ENCODE peak calls at places on chromosomes 4 and X, in five cellular contexts. H, G, D, U and R are unnamed samples.

GRCh38 chr4:155545456-155545855 is 121.2 kb upstream of the GUCY1A1 start:
- DNase-seq in H (no peak), D (no peak), G (no peak), U (no peak), R (no peak)

GRCh38 chr4:64718091-64718490 is 308.8 kb upstream of the TECRL start:
- DNase-seq in U (no peak), D (no peak), H (peak; percentile 57), G (no peak), R (no peak)

GRCh38 chr4:5705672-5706310 is 2.6 kb downstream of the EVC2 start:
- DNase-seq in U (no peak), D (no peak), H (no peak), G (no peak), R (no peak)

GRCh38 chr4:107913283-107913899 is 18.0 kb upstream of the CYP2U1 start:
- DNase-seq in U (no peak), D (peak; percentile 75), H (peak; percentile 70), G (peak; percentile 27), R (peak; percentile 86)

GRCh38 chrX:41391606-41392005 is 55.5 kb upstream of the NYX start:
- DNase-seq in U (no peak), H (no peak), G (no peak), D (no peak), R (no peak)

GRCh38 chr4:180664766-180665368 is 1578.3 kb upstream of the TENM3 start:
- DNase-seq in G (peak; percentile 72), D (peak; percentile 84), H (peak; percentile 88), U (no peak), R (peak; percentile 14)

GRCh38 chr4:80918004-80918403 is 112.5 kb upstream of the BMP3 start:
- DNase-seq in G (no peak), U (no peak), H (no peak), D (peak; percentile 18), R (peak; percentile 21)

GRCh38 chr4:86993909-86994672 is 59.3 kb downstream of the AFF1 start:
- DNase-seq in H (no peak), D (no peak), U (no peak), G (no peak), R (no peak)

GRCh38 chr4:140005699-140006098 is 148.3 kb downstream of the MAML3 start:
- DNase-seq in U (no peak), H (no peak), D (no peak), G (no peak), R (no peak)

GRCh38 chr4:59571805-59572430 is 1628.2 kb upstream of the ADGRL3 start:
- DNase-seq in H (no peak), D (no peak), U (no peak), G (no peak), R (peak; percentile 1)

GRCh38 chr4:151908734-151909497 is 148.1 kb upstream of the GATB start:
- DNase-seq in H (no peak), G (no peak), U (no peak), D (no peak), R (no peak)

GRCh38 chrX:136725446-136726104 is 55.2 kb downstream of the ARHGEF6 start:
- DNase-seq in G (peak; percentile 63), U (peak; percentile 61), H (peak; percentile 67), D (peak; percentile 82), R (peak; percentile 84)

GRCh38 chr4:79626102-79626501 is 218.1 kb upstream of the GK2 start:
- DNase-seq in H (no peak), D (no peak), G (no peak), U (no peak), R (no peak)

GRCh38 chrX:153635788-153636668 is 11.0 kb upstream of the DUSP9 start:
- DNase-seq in H (no peak), G (no peak), D (no peak), U (peak; percentile 28), R (no peak)

GRCh38 chr4:116702949-116703348 is 382.4 kb downstream of the TRAM1L1 start:
- DNase-seq in G (no peak), U (no peak), D (no peak), H (no peak), R (no peak)

DNA sequence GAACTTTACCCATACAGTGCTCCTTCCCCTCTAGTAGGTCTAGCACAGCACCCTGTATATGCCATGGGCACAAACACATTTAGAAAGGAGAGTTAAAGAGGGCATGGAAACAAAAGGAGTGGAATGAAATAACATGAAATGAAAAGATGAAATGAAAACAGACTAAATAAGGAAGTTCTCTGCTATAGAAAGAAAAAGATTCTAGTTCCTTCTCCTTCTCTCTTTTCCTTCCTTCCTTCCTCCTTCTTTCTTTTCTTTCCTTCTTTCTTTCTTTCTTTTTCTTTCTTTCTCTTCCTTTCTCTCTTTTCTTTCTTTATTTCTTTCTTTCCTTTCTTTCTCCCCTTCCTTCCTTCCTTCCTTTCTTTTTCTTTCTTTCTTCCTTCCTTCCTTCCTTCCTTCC is 2197.4 kb downstream of the PCDH7 start:
- DNase-seq in G (no peak), U (no peak), D (no peak), H (no peak), R (no peak)
- TF ChIP-seq CTCF in G (no peak), U (no peak), D (no peak), H (no peak), R (no peak)

GRCh38 chr4:74400395-74400794 is 35.5 kb downstream of the EREG start:
- DNase-seq in D (no peak), G (no peak), H (no peak), U (no peak), R (no peak)

GRCh38 chr4:74402692-74403460 is 37.9 kb downstream of the EREG start:
- DNase-seq in U (no peak), H (no peak), G (no peak), D (no peak), R (no peak)

GRCh38 chr4:74395633-74396032 is 30.7 kb downstream of the EREG start:
- DNase-seq in D (no peak), H (peak; percentile 50), G (no peak), U (no peak), R (peak; percentile 48)

GRCh38 chr4:74394476-74395136 is 29.7 kb downstream of the EREG start:
- DNase-seq in D (no peak), U (no peak), G (no peak), H (peak; percentile 63), R (peak; percentile 45)

DNA sequence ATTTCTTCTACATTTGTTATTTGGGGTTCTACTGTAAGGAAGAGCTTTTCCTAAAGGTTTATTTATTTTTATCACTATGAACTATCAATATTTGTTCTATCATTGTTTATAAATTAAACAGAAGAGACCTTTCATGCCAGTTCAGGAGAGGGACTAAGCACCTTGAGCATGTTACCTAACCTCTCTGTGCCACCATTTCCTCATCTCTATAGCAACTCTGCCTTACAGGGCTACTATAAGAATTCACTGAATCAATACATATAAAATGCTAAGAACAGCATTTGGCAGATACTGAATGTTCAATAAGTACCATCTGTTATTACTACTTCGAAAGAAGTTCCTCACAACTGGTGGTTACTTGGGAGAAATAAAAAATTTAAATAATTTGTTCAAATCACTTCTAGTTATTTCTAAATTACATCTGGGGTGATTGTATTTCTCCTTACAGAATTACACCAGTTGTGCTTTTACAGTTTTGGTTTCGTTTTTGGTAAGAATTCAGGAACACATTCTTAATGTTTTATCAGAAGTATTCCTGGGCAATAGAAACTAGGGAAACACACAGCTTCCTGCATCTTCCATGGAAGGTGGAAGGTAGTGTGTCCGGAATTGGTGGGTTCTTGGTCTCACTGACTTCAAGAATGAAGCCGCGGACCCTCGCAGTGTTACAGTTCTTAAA is 32.9 kb downstream of the EREG start:
- DNase-seq in G (no peak), D (no peak), H (no peak), U (no peak), R (no peak)
- H3K4me3 ChIP-seq in G (peak overlapping the region; percentile 18), D (peak overlapping the region; percentile 20), H (no peak overlapping the region), U (peak overlapping the region; percentile 29), R (peak overlapping the region; percentile 46)

GRCh38 chrX:119690921-119691716 is 1.8 kb downstream of the SEPTIN6 start:
- DNase-seq in D (peak; percentile 59), H (no peak), G (no peak), U (no peak), R (no peak)

GRCh38 chrX:119693032-119693995 is at the start of gene SEPTIN6:
- DNase-seq in G (peak; percentile 47), U (peak; percentile 81), D (peak; percentile 64), H (peak; percentile 75), R (peak; percentile 68)

GRCh38 chrX:119693996-119694451 is 1.1 kb upstream of the SEPTIN6 start:
- DNase-seq in U (no peak), G (no peak), H (no peak), D (no peak), R (no peak)

GRCh38 chrX:119694601-119695534 is 1.9 kb upstream of the SEPTIN6 start:
- DNase-seq in U (no peak), H (no peak), D (no peak), G (no peak), R (no peak)

GRCh38 chrX:119692241-119693031 is 532 bp downstream of the SEPTIN6 start:
- DNase-seq in D (peak; percentile 34), G (no peak), H (peak; percentile 20), U (peak; percentile 57), R (peak; percentile 17)
- TF ChIP-seq CTCF in D (peak; percentile 15), G (no peak), H (no peak), U (no peak), R (no peak)

DNA sequence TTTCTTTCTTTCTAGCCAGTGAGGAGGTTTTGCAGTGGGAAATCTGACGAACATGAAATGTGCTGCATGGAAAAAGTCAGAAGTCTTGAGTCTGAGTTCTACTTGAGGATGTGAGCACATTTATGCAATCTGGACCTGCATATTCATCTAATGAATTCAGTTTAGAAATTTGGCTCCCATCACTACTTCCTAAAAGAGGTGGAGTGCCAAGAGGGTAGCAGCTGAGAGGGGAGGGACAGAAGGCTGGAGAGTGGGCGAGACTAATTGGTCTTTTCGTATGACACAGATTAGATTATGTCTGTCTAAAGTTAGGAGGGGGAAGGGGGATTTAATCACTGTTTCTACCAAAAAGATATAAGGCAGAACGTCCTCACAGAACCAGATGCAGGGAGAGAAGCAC is 535.9 kb downstream of the IQCM start:
- DNase-seq in D (peak; percentile 23), G (no peak), U (no peak), H (no peak), R (no peak)
- H3K4me3 ChIP-seq in D (no peak overlapping the region), G (no peak overlapping the region), U (no peak overlapping the region), H (no peak overlapping the region), R (no peak overlapping the region)